ENCODE peak calls at places on chromosomes 4 and X, in four cellular contexts. One of them, this sample, is unnamed. For H3K4me1, the result is how much of the 10 kb centered on the place peaks cover.

GRCh38 chr4:159390648-159391047 is 287.8 kb downstream of the RAPGEF2 start:
- DNase-seq in suprapubic skin: no peak
- DNase-seq in stomach: no peak
- DNase-seq in upper lobe of left lung: no peak
- DNase-seq in this sample: no peak

GRCh38 chr4:54187148-54187547 is 41.9 kb upstream of the PDGFRA start:
- DNase-seq in suprapubic skin: no peak
- DNase-seq in stomach: no peak
- DNase-seq in upper lobe of left lung: peak
- DNase-seq in this sample: peak

GRCh38 chrX:150854856-150855255 is 43.6 kb downstream of the CD99L2 start:
- DNase-seq in suprapubic skin: no peak
- DNase-seq in stomach: no peak
- DNase-seq in upper lobe of left lung: no peak
- DNase-seq in this sample: no peak

GRCh38 chrX:105882581-105883275 is 60.4 kb downstream of the NRK start:
- DNase-seq in suprapubic skin: no peak
- DNase-seq in stomach: no peak
- DNase-seq in upper lobe of left lung: no peak
- DNase-seq in this sample: no peak

GRCh38 chrX:53087378-53087777 is 5.2 kb downstream of the TSPYL2 start:
- DNase-seq in suprapubic skin: no peak
- DNase-seq in stomach: no peak
- DNase-seq in upper lobe of left lung: no peak
- DNase-seq in this sample: no peak

GRCh38 chr4:113471141-113471860 is 290.2 kb downstream of the CAMK2D start:
- DNase-seq in suprapubic skin: no peak
- DNase-seq in stomach: no peak
- DNase-seq in upper lobe of left lung: no peak
- DNase-seq in this sample: no peak

GRCh38 chr4:118981171-118981838 is 92.7 kb downstream of the SYNPO2 start:
- DNase-seq in suprapubic skin: no peak
- DNase-seq in stomach: no peak
- DNase-seq in upper lobe of left lung: no peak
- DNase-seq in this sample: no peak

GRCh38 chrX:147735364-147735763 is 176.4 kb upstream of the FMR1 start:
- DNase-seq in suprapubic skin: no peak
- DNase-seq in stomach: no peak
- DNase-seq in upper lobe of left lung: no peak
- DNase-seq in this sample: no peak

GRCh38 chr4:6443035-6444023 is 29.1 kb downstream of the PPP2R2C start:
- DNase-seq in suprapubic skin: no peak
- DNase-seq in stomach: no peak
- DNase-seq in upper lobe of left lung: no peak
- DNase-seq in this sample: no peak

GRCh38 chr4:21083413-21083812 is 383.2 kb downstream of the PACRGL start:
- DNase-seq in suprapubic skin: no peak
- DNase-seq in stomach: no peak
- DNase-seq in upper lobe of left lung: no peak
- DNase-seq in this sample: no peak

DNA sequence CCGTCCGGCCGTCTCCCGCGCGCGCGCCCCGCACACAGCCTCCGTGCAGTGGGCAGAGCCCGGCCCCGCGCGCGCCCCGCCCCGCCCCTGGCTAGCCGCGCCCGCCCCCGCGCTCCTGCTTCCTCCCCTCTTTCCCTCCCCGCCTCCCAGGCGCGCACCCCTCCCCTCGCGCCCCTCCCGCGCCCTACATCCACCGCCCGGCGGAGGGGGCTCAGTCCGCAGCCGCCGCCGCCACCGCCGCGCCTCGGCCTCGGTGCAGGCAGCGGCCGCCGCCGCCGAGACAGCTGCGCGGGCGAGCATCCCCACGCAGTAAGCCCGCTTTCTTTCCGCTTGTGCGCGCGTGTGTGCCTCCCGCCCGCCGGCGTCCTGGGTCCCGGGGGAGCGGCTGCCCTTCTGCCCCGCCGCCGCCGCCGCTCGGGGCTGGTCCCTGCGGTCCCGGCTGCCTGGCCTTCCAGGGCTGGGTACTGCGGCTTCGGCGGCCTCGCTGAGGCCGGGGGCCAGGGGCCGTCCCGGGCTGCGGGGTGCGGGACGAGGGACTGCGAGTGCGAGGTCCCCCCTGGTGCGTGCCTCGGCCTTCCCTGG is at the start of gene FHL1:
- DNase-seq in suprapubic skin: no peak
- DNase-seq in stomach: peak
- DNase-seq in upper lobe of left lung: peak
- DNase-seq in this sample: peak
- TF ChIP-seq POLR2AphosphoS5 in suprapubic skin: no peak
- TF ChIP-seq POLR2AphosphoS5 in stomach: peak
- TF ChIP-seq POLR2AphosphoS5 in upper lobe of left lung: no peak
- TF ChIP-seq POLR2AphosphoS5 in this sample: peak

GRCh38 chr4:114598191-114599121 is at the start of gene UGT8:
- DNase-seq in suprapubic skin: no peak
- DNase-seq in stomach: peak
- DNase-seq in upper lobe of left lung: peak
- DNase-seq in this sample: peak
- TF ChIP-seq POLR2A in suprapubic skin: no peak
- TF ChIP-seq POLR2A in stomach: no peak
- TF ChIP-seq POLR2A in upper lobe of left lung: no peak
- TF ChIP-seq POLR2A in this sample: peak

DNA sequence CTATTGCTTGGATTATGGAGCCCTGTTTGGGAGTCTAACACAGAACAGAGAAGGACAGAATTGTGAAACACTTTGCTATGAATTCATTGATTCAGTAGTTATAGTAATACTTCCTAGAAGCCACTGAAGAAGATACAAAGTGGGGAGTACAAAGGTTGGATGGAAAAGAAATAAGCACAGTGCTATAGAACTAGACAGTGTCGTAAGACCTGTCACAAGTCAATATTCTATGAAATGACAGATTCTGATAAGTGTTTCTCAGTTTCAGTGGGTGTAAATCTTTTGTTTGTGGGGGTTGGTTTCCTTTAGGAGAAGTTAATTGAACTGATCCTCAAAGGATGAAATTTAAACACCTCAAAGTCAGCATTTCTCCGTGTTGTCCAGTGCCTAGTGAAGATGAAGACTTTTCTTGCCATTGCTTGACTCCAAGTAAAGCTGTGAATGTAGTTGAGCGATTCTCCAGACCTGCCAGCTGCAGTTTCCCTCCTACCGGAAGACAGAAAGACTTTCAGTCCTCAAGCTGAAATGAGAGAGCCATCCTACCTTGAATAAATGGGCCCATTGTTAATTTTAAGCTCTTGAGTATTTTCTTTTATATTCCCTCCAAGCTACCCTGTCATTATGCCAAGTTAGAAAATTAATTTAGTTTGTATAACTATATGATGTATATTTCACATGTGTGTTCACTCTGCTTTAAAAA is 7.9 kb downstream of the PDLIM5 start:
- DNase-seq in suprapubic skin: no peak
- DNase-seq in stomach: no peak
- DNase-seq in upper lobe of left lung: no peak
- DNase-seq in this sample: no peak
- H3K4me1 ChIP-seq in suprapubic skin: half or more
- H3K4me1 ChIP-seq in stomach: half or more
- H3K4me1 ChIP-seq in upper lobe of left lung: under half
- H3K4me1 ChIP-seq in this sample: under half

DNA sequence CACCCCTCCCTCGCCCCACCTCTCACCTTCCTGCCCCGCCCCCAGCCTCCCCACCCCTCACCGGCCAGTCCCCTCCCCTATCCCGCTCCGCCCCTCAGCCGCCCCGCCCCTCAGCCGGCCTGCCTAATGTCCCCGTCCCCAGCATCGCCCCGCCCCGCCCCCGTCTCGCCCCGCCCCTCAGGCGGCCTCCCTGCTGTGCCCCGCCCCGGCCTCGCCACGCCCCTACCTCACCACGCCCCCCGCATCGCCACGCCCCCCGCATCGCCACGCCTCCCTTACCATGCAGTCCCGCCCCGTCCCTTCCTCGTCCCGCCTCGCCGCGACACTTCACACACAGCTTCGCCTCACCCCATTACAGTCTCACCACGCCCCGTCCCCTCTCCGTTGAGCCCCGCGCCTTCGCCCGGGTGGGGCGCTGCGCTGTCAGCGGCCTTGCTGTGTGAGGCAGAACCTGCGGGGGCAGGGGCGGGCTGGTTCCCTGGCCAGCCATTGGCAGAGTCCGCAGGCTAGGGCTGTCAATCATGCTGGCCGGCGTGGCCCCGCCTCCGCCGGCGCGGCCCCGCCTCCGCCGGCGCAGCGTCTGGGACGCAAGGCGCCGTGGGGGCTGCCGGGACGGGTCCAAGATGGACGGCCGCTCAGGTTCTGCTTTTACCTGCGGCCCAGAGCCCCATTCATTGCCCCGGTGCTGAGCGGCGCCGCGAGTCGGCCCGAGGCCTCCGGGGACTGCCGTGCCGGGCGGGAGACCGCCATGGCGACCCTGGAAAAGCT is at the start of the genes HTT and HTT-AS:
- DNase-seq in suprapubic skin: peak
- DNase-seq in stomach: peak
- DNase-seq in upper lobe of left lung: peak
- DNase-seq in this sample: peak
- TF ChIP-seq POLR2AphosphoS5 in suprapubic skin: no peak
- TF ChIP-seq POLR2AphosphoS5 in stomach: peak
- TF ChIP-seq POLR2AphosphoS5 in upper lobe of left lung: peak
- TF ChIP-seq POLR2AphosphoS5 in this sample: peak

GRCh38 chrX:107626481-107626880 is 1.8 kb upstream of the PRPS1 start:
- DNase-seq in suprapubic skin: no peak
- DNase-seq in stomach: no peak
- DNase-seq in upper lobe of left lung: no peak
- DNase-seq in this sample: no peak

GRCh38 chrX:107629533-107629909 is 1.2 kb downstream of the PRPS1 start:
- DNase-seq in suprapubic skin: no peak
- DNase-seq in stomach: no peak
- DNase-seq in upper lobe of left lung: no peak
- DNase-seq in this sample: no peak

GRCh38 chrX:107626916-107627315 is 1.4 kb upstream of the PRPS1 start:
- DNase-seq in suprapubic skin: no peak
- DNase-seq in stomach: no peak
- DNase-seq in upper lobe of left lung: no peak
- DNase-seq in this sample: no peak

GRCh38 chrX:107628662-107629532 is 587 bp downstream of the PRPS1 start:
- DNase-seq in suprapubic skin: no peak
- DNase-seq in stomach: no peak
- DNase-seq in upper lobe of left lung: peak
- DNase-seq in this sample: peak

DNA sequence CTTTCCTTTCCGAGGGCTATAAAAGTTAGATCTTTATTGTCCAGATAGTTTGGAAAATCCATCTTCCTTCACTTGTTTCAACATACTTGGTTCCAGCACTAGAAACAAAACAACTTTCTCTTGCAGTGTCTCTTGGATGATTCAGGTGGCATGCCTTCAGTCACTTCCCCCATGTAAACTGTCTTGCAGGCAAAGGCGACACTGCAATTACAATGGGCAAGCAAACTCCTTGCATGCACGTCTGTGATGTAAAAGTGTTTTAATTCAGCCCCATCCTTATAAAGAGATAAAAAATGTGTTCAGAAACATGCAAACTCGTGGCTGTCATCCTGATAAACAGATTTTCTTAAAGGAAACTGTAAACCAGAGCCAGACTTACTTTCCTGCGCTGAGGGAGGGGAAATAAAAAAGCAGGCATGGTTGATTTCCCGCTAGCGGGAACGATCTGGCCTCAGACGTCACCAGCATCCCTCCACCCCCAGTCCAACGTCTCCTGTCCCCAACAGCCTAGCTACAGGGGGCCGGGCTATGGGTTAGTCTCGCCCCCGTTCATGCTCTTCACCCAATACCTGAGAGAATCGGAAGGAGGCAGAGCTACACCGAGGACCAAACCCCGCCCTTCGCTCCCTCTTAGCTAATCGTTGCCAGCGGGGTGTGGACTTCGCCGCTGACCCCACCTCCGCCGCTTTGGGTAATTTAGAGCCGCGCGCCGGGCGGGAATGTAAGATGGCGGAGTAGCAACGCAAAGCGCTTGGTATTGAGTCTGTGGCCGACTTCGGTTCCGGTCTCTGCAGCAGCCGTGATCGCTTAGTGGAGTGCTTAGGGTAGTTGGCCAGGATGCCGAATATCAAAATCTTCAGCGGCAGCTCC is at the start of gene PRPS1:
- DNase-seq in suprapubic skin: peak
- DNase-seq in stomach: peak
- DNase-seq in upper lobe of left lung: peak
- DNase-seq in this sample: peak
- TF ChIP-seq POLR2A in suprapubic skin: peak
- TF ChIP-seq POLR2A in stomach: no peak
- TF ChIP-seq POLR2A in upper lobe of left lung: peak
- TF ChIP-seq POLR2A in this sample: peak

GRCh38 chr4:7770675-7771050 is 169.0 kb downstream of the AFAP1 start:
- DNase-seq in suprapubic skin: no peak
- DNase-seq in stomach: no peak
- DNase-seq in upper lobe of left lung: no peak
- DNase-seq in this sample: no peak
- H3K4me1 ChIP-seq in suprapubic skin: under half
- H3K4me1 ChIP-seq in stomach: under half
- H3K4me1 ChIP-seq in upper lobe of left lung: under half
- H3K4me1 ChIP-seq in this sample: under half